ENCODE peak calls at places on chromosomes 6 and 20, in five cellular contexts. X is AG08396, P is iPS-NIHi11, U is non-pigmented ciliary epithelial cell, R is GM20000. O is an unnamed sample.

GRCh38 chr6:45513331-45513730 is 135.6 kb upstream of the SUPT3H start:
- DNase-seq in U (no peak), X (no peak), R (no peak), P (peak), O (no peak)

GRCh38 chr20:57383447-57384347 is 7.5 kb upstream of the RBM38 start:
- DNase-seq in U (no peak), R (no peak), P (no peak), X (no peak), O (peak)

GRCh38 chr20:23644159-23644558 is 6.4 kb upstream of the CST3 start:
- DNase-seq in P (no peak), R (no peak), U (no peak), X (no peak), O (no peak)

GRCh38 chr6:42264852-42265390 is 47.3 kb upstream of the MRPS10 start:
- DNase-seq in U (no peak), R (no peak), X (no peak), P (no peak), O (no peak)

GRCh38 chr20:57947421-57948176 is 237.8 kb upstream of the PMEPA1 start:
- DNase-seq in P (no peak), R (no peak), U (no peak), X (no peak), O (no peak)

GRCh38 chr6:11317885-11318771 is 85.7 kb upstream of the NEDD9 start:
- DNase-seq in X (peak), P (peak), U (peak), R (peak), O (no peak)

GRCh38 chr20:46773680-46774079 is 64.2 kb downstream of the SLC2A10 start:
- DNase-seq in R (no peak), U (no peak), X (no peak), P (no peak), O (no peak)

GRCh38 chr6:41531591-41532582 is 14.3 kb upstream of the FOXP4 start:
- DNase-seq in X (peak), R (peak), P (no peak), U (peak), O (peak)

GRCh38 chr6:56746767-56747504 is 104.2 kb upstream of the DST start:
- DNase-seq in X (no peak), P (no peak), U (no peak), R (no peak), O (no peak)

GRCh38 chr20:44643596-44644383 is 7.7 kb downstream of the ADA start:
- DNase-seq in P (peak), R (no peak), U (peak), X (peak), O (peak)

GRCh38 chr6:46016063-46016608 is 476 bp upstream of the CLIC5 start:
- DNase-seq in P (peak), X (no peak), R (no peak), U (no peak), O (no peak)

GRCh38 chr6:70684794-70685493 is 17.3 kb downstream of the SMAP1 start:
- DNase-seq in P (no peak), X (no peak), R (no peak), U (no peak), O (no peak)

GRCh38 chr6:116168148-116168547 is 42.2 kb upstream of the COL10A1 start:
- DNase-seq in U (no peak), P (no peak), X (no peak), R (no peak), O (no peak)

GRCh38 chr6:92132446-92132845 is 1286.9 kb downstream of the EPHA7 start:
- DNase-seq in U (no peak), P (no peak), R (no peak), X (no peak), O (no peak)

GRCh38 chr20:4809707-4810106 is 88.0 kb downstream of the PRND start:
- DNase-seq in X (no peak), U (no peak), R (no peak), P (no peak), O (peak)

GRCh38 chr6:21538186-21538798 is 55.3 kb upstream of the SOX4 start:
- DNase-seq in R (no peak), U (no peak), X (peak), P (no peak), O (no peak)

GRCh38 chr6:12313992-12314589 is 23.9 kb downstream of the EDN1 start:
- DNase-seq in U (no peak), X (no peak), R (no peak), P (no peak), O (no peak)

GRCh38 chr6:38148606-38149005 is 329.1 kb downstream of the ZFAND3 start:
- DNase-seq in X (no peak), U (no peak), P (no peak), R (no peak), O (no peak)

GRCh38 chr6:2554651-2555050 is 196.1 kb downstream of the MYLK4 start:
- DNase-seq in R (no peak), P (no peak), U (no peak), X (no peak), O (no peak)

GRCh38 chr6:17998442-17998841 is 11.0 kb upstream of the KIF13A start:
- DNase-seq in P (no peak), U (no peak), X (no peak), R (no peak), O (no peak)

GRCh38 chr6:133707456-133707855 is 181.5 kb upstream of the TCF21 start:
- DNase-seq in X (peak), U (peak), P (no peak), R (no peak), O (no peak)

GRCh38 chr6:1724616-1725015 is 114.9 kb downstream of the FOXC1 start:
- DNase-seq in R (no peak), U (no peak), X (no peak), P (no peak), O (no peak)

GRCh38 chr6:9523462-9523861 is 891.4 kb downstream of the TFAP2A start:
- DNase-seq in X (peak), U (peak), R (no peak), P (no peak), O (no peak)

GRCh38 chr20:56395166-56395565 is 2.7 kb downstream of the CSTF1 start:
- DNase-seq in X (no peak), U (no peak), R (no peak), P (no peak), O (no peak)

GRCh38 chr6:139257821-139258398 is 33.9 kb downstream of the TXLNB start:
- DNase-seq in R (no peak), P (no peak), U (no peak), X (no peak), O (no peak)

GRCh38 chr6:137852346-137852745 is 14.7 kb upstream of the TNFAIP3 start:
- DNase-seq in P (no peak), X (no peak), R (no peak), U (no peak), O (no peak)

GRCh38 chr6:21404577-21404976 is 189.0 kb upstream of the SOX4 start:
- DNase-seq in P (no peak), U (no peak), R (peak), X (no peak), O (no peak)

GRCh38 chr20:19361801-19362200 is 149.4 kb downstream of the SLC24A3 start:
- DNase-seq in P (no peak), U (no peak), R (no peak), X (no peak), O (no peak)

GRCh38 chr6:145744619-145745018 is 9.3 kb upstream of the EPM2A start:
- DNase-seq in P (no peak), X (no peak), U (no peak), R (no peak), O (no peak)

GRCh38 chr6:79612918-79613317 is 18.2 kb upstream of the SH3BGRL2 start:
- DNase-seq in P (no peak), X (no peak), R (no peak), U (no peak), O (no peak)

GRCh38 chr20:63847374-63848002 is 13.8 kb upstream of the ABHD16B start:
- DNase-seq in R (no peak), U (no peak), P (peak), X (no peak), O (no peak)

GRCh38 chr20:36865076-36865860 is 10.7 kb upstream of the TLDC2 start:
- DNase-seq in U (no peak), P (no peak), R (no peak), X (no peak), O (no peak)

GRCh38 chr6:89997456-89998445 is 103.5 kb downstream of the GJA10 start:
- DNase-seq in U (no peak), P (no peak), X (no peak), R (no peak), O (no peak)

GRCh38 chr6:41723178-41723935 is 12.1 kb downstream of the TFEB start:
- DNase-seq in P (peak), U (peak), X (peak), R (peak), O (peak)

GRCh38 chr20:1804554-1804956 is 90.7 kb upstream of the SIRPA start:
- DNase-seq in P (no peak), U (no peak), X (no peak), R (no peak), O (no peak)

GRCh38 chr20:35012227-35013069 is 56.8 kb downstream of the MYH7B start:
- DNase-seq in X (peak), P (no peak), U (no peak), R (no peak), O (no peak)

GRCh38 chr6:47454713-47455396 is 22.7 kb upstream of the CD2AP start:
- DNase-seq in P (no peak), U (no peak), X (no peak), R (no peak), O (no peak)

GRCh38 chr20:13267231-13267630 is 46.2 kb downstream of the ISM1 start:
- DNase-seq in X (no peak), P (no peak), R (no peak), U (no peak), O (no peak)

O was measured in OCI-LY7.